ENCODE peak calls at places on chromosomes 2 and 18, in six cellular contexts. J is GDM1, I is anterior cingulate cortex, P is SW 1271, R is B cell, W is AG10803. E is an unnamed sample.

GRCh38 chr2:100752628-100753333 is 67.2 kb upstream of the NPAS2 start:
- DNase-seq in I (no peak), R (no peak), J (no peak), W (peak), P (peak), E (no peak)

GRCh38 chr2:8196311-8196710 is 485.5 kb upstream of the ID2 start:
- DNase-seq in J (no peak), R (no peak), W (no peak), P (no peak), I (no peak), E (no peak)

GRCh38 chr2:152093464-152093863 is 5.4 kb downstream of the CACNB4 start:
- DNase-seq in W (no peak), J (no peak), R (no peak), P (no peak), I (no peak), E (no peak)

GRCh38 chr2:173578404-173579092 is 223.9 kb downstream of the CDCA7 start:
- DNase-seq in W (no peak), I (no peak), P (no peak), J (no peak), R (no peak), E (no peak)

GRCh38 chr2:26816893-26817292 is 31.0 kb downstream of the CENPA start:
- DNase-seq in W (no peak), J (no peak), I (no peak), R (no peak), P (no peak), E (no peak)

GRCh38 chr2:159290289-159290907 is 3.9 kb upstream of the WDSUB1 start:
- DNase-seq in W (peak), P (no peak), I (no peak), J (no peak), R (no peak), E (peak)

GRCh38 chr2:158748925-158749590 is 46.1 kb upstream of the DAPL1 start:
- DNase-seq in W (no peak), R (no peak), I (no peak), P (no peak), J (no peak), E (no peak)

GRCh38 chr18:30675493-30675892 is 367.0 kb downstream of the DSC3 start:
- DNase-seq in W (no peak), R (no peak), I (no peak), P (no peak), J (no peak), E (no peak)

GRCh38 chr2:113053666-113054435 is 1.2 kb upstream of the IL36B start:
- DNase-seq in I (no peak), J (no peak), P (no peak), W (no peak), R (no peak), E (no peak)

GRCh38 chr18:62460851-62461300 is 61.9 kb upstream of the ZCCHC2 start:
- DNase-seq in J (no peak), I (no peak), P (no peak), R (no peak), W (peak), E (no peak)

GRCh38 chr2:169069341-169069740 is at the start of gene DHRS9:
- DNase-seq in J (no peak), P (peak), R (no peak), W (no peak), I (no peak), E (peak)

GRCh38 chr18:79944746-79945117 is 6.7 kb downstream of the SLC66A2 start:
- DNase-seq in R (no peak), J (no peak), W (no peak), I (no peak), P (no peak), E (no peak)

GRCh38 chr2:26560892-26561291 is 80.3 kb downstream of the CIB4 start:
- DNase-seq in I (no peak), W (no peak), J (no peak), P (no peak), R (peak), E (no peak)

GRCh38 chr2:238286551-238286950 is 1.9 kb downstream of the PER2 start:
- DNase-seq in I (peak), P (no peak), W (peak), R (no peak), J (no peak), E (no peak)

GRCh38 chr2:85868837-85869236 is 20.0 kb downstream of the ST3GAL5 start:
- DNase-seq in P (no peak), W (no peak), R (no peak), I (no peak), J (no peak), E (no peak)

GRCh38 chr2:47201224-47201623 is 46.1 kb upstream of the STPG4 start:
- DNase-seq in R (no peak), W (peak), I (no peak), P (no peak), J (no peak), E (no peak)

GRCh38 chr18:2939317-2939716 is 73.6 kb downstream of the LPIN2 start:
- DNase-seq in J (no peak), P (no peak), R (no peak), I (no peak), W (no peak), E (no peak)

E was measured in Panc1.